ENCODE peak calls at places on chromosomes 1 and 21, in seven cellular contexts. M is heart right ventricle, L is left ventricle myocardium inferior, Q is SJSA1, W is psoas muscle, F is lower lobe of right lung, B is A549. K is an unnamed sample.

GRCh38 chr1:15110867-15111230 is 42.7 kb upstream of the TMEM51 start:
- DNase-seq in M (no peak), L (no peak), Q (no peak), W (no peak), F (no peak), B (no peak), K (no peak)

GRCh38 chr1:2204384-2205190 is 10.0 kb upstream of the FAAP20 start:
- DNase-seq in M (peak; percentile 86), L (peak; percentile 86), Q (peak; percentile 58), W (peak; percentile 83), F (peak; percentile 88), B (no peak), K (peak; percentile 96)

GRCh38 chr21:42850866-42851391 is 28.4 kb downstream of the WDR4 start:
- DNase-seq in M (no peak), L (no peak), Q (peak; percentile 14), W (no peak), F (no peak), B (peak; percentile 36), K (no peak)

GRCh38 chr1:202586018-202586821 is 124.0 kb downstream of the SYT2 start:
- DNase-seq in M (no peak), L (no peak), Q (peak; percentile 62), W (peak; percentile 47), F (no peak), B (no peak), K (no peak)

GRCh38 chr1:26538480-26539412 is 9.2 kb downstream of the RPS6KA1 start:
- DNase-seq in M (peak; percentile 24), L (no peak), Q (peak; percentile 35), W (no peak), F (peak; percentile 73), B (peak; percentile 44), K (no peak)

GRCh38 chr1:151859814-151860405 is 6.4 kb upstream of the THEM5 start:
- DNase-seq in M (no peak), L (no peak), Q (no peak), W (no peak), F (no peak), B (no peak), K (no peak)

GRCh38 chr1:225767591-225768540 is 9.8 kb upstream of the SRP9 start:
- DNase-seq in M (peak; percentile 82), L (peak; percentile 83), Q (peak; percentile 41), W (peak; percentile 74), F (peak; percentile 68), B (no peak), K (no peak)

GRCh38 chr1:58813361-58813760 is 29.5 kb upstream of the JUN start:
- DNase-seq in M (no peak), L (no peak), Q (no peak), W (no peak), F (no peak), B (no peak), K (no peak)

GRCh38 chr1:92843046-92843423 is 11.2 kb downstream of the RPL5 start:
- DNase-seq in M (no peak), L (no peak), Q (no peak), W (no peak), F (no peak), B (no peak), K (no peak)

GRCh38 chr1:107993920-107994319 is 28.9 kb upstream of the VAV3 start:
- DNase-seq in M (no peak), L (no peak), Q (no peak), W (no peak), F (no peak), B (no peak), K (no peak)

GRCh38 chr1:4328402-4329071 is 325.9 kb upstream of the AJAP1 start:
- DNase-seq in M (no peak), L (no peak), Q (no peak), W (no peak), F (no peak), B (no peak), K (no peak)

GRCh38 chr1:4323309-4323708 is 331.1 kb upstream of the AJAP1 start:
- DNase-seq in M (no peak), L (no peak), Q (no peak), W (no peak), F (no peak), B (no peak), K (no peak)

GRCh38 chr1:4318720-4319119 is 335.7 kb upstream of the AJAP1 start:
- DNase-seq in M (no peak), L (no peak), Q (no peak), W (no peak), F (no peak), B (no peak), K (no peak)

DNA sequence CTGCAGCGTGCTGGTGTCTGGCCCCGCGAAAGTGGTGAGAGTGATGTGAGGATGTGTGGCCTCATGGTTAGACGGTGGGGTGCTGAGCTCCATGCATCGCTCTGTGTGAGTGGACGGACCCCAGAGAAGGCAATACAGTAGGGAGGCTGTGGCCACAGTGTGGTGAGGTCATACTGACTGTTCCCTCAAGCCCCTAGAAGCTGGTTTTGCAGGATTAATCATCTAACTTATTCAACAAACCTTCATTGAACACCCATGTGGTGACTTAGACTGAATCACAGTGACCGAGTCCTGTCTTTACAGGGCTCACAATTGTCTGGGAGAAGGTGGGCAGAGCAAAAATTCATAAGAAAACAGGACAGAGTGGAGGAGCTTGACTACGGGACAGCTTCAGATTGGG is 329.8 kb upstream of the AJAP1 start:
- DNase-seq in M (no peak), L (no peak), Q (no peak), W (no peak), F (no peak), B (no peak), K (no peak)
- H3K9me3 ChIP-seq in M (no peaks in the 10 kb centered on the region), L (no peaks in the 10 kb centered on the region), Q (peaks cover 10% of the 10 kb centered on the region), W (no peaks in the 10 kb centered on the region), F (no peaks in the 10 kb centered on the region), B (no peaks in the 10 kb centered on the region), K (no peaks in the 10 kb centered on the region)

GRCh38 chr1:247862756-247863155 is 5.8 kb downstream of the TRIM58 start:
- DNase-seq in M (no peak), L (no peak), Q (no peak), W (no peak), F (no peak), B (no peak), K (no peak)

GRCh38 chr1:247864644-247865043 is 7.7 kb downstream of the TRIM58 start:
- DNase-seq in M (no peak), L (no peak), Q (no peak), W (no peak), F (no peak), B (no peak), K (no peak)

DNA sequence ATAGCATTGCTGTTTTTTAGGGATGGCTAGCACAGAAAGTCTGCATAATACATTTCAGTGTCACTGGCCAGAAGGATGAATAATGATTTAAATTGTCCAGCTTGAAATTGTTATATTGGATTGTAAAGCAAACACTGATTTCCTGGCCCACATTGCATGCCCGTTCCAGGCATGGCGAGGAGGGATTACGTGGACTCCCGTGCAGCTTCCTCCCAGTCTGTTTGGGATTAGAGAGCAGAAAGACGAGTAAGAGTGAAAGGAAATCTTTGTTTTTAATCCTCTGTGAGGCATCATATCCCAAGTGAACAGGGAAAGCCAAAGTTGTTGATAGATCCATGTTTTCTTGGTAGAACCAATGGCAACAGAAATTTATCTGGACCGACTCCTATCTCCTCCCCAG is 8.4 kb downstream of the TRIM58 start:
- DNase-seq in M (no peak), L (no peak), Q (no peak), W (no peak), F (no peak), B (no peak), K (no peak)
- H3K9me3 ChIP-seq in M (no peaks in the 10 kb centered on the region), L (no peaks in the 10 kb centered on the region), Q (peaks cover 8% of the 10 kb centered on the region), W (no peaks in the 10 kb centered on the region), F (no peaks in the 10 kb centered on the region), B (no peaks in the 10 kb centered on the region), K (no peaks in the 10 kb centered on the region)

DNA sequence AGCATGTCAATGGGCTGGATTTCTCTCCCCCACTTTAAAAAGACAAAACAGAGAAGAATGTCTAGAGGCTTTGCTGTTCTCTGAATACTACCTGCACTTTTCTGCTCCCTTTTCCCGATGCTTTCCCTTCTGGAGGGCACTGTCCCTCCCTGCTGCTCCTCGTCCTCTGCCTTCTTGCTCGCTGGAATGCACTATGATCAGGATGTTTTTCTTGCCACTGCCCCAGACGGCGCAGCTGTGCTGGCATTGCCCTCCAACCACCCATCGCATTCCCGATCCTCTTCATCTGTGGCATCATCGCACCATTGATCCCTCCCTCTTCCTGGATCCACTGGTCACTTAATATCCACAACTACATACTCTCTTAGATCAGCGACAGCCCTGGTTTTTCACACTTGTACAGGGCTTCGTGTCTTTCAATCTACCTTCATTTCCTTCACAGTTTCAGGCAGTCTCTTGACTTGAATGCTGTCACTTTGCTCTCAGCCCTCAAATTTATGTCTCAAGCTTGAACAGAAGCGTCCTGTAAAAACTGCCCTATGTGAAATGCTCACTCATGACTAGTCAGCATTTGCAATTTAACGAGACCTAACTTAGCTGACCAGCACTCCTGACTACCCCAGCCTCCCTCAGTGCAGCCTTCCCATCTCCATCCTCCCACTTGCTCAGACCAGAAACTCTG is 3.5 kb upstream of the OR11L1 start:
- DNase-seq in M (no peak), L (no peak), Q (no peak), W (no peak), F (no peak), B (no peak), K (no peak)
- H3K9me3 ChIP-seq in M (no peaks in the 10 kb centered on the region), L (no peaks in the 10 kb centered on the region), Q (peaks cover 7% of the 10 kb centered on the region), W (no peaks in the 10 kb centered on the region), F (no peaks in the 10 kb centered on the region), B (no peaks in the 10 kb centered on the region), K (no peaks in the 10 kb centered on the region)

GRCh38 chr21:40340357-40340756 is 473.1 kb downstream of the PCP4 start:
- DNase-seq in M (no peak), L (no peak), Q (no peak), W (no peak), F (no peak), B (no peak), K (no peak)
- H3K9me3 ChIP-seq in M (no peaks in the 10 kb centered on the region), L (no peaks in the 10 kb centered on the region), Q (peaks cover 2% of the 10 kb centered on the region), W (no peaks in the 10 kb centered on the region), F (no peaks in the 10 kb centered on the region), B (no peaks in the 10 kb centered on the region), K (no peaks in the 10 kb centered on the region)

GRCh38 chr1:228241259-228241658 is 33.4 kb downstream of the OBSCN start:
- DNase-seq in M (no peak), L (no peak), Q (no peak), W (peak; percentile 66), F (no peak), B (no peak), K (no peak)

GRCh38 chr1:228242313-228242864 is 34.5 kb downstream of the OBSCN start:
- DNase-seq in M (no peak), L (no peak), Q (no peak), W (no peak), F (no peak), B (no peak), K (no peak)

GRCh38 chr1:228246216-228246900 is 38.5 kb downstream of the OBSCN start:
- DNase-seq in M (no peak), L (no peak), Q (no peak), W (no peak), F (no peak), B (no peak), K (no peak)

GRCh38 chr1:228243093-228243492 is 35.2 kb downstream of the OBSCN start:
- DNase-seq in M (no peak), L (no peak), Q (no peak), W (no peak), F (no peak), B (no peak), K (no peak)

GRCh38 chr1:228245111-228245510 is 37.3 kb downstream of the OBSCN start:
- DNase-seq in M (no peak), L (no peak), Q (no peak), W (no peak), F (no peak), B (no peak), K (no peak)
- H3K9me3 ChIP-seq in M (peaks cover 6% of the 10 kb centered on the region), L (peaks cover 57% of the 10 kb centered on the region), Q (peaks cover 14% of the 10 kb centered on the region), W (no peaks in the 10 kb centered on the region), F (peaks cover 41% of the 10 kb centered on the region), B (peaks cover 67% of the 10 kb centered on the region), K (peaks cover 9% of the 10 kb centered on the region)

K was measured in T-helper 17 cell.